ENCODE peak calls at places on chromosomes 6 and 20, in five cellular contexts. R is H9, U is heart left ventricle, V is left ventricle myocardium inferior, A is fibroblast of lung. M is an unnamed sample. For H3K9me3 and H3K4me1, the result is how much of the 10 kb centered on the place peaks cover.

GRCh38 chr6:13012977-13013680 is 296.6 kb downstream of the PHACTR1 start:
- DNase-seq in U (peak), R (peak), A (no peak), V (peak), M (peak)

GRCh38 chr6:11430036-11430435 is 107.5 kb upstream of the TMEM170B start:
- DNase-seq in V (no peak), U (no peak), R (no peak), A (no peak), M (no peak)

GRCh38 chr6:104908431-104909139 is 48.3 kb upstream of the LIN28B start:
- DNase-seq in U (no peak), A (no peak), R (no peak), V (no peak), M (no peak)

GRCh38 chr6:163095401-163095800 is 319.1 kb upstream of the QKI start:
- DNase-seq in U (no peak), A (no peak), R (no peak), V (no peak), M (no peak)

GRCh38 chr20:37337208-37337955 is 8.6 kb upstream of the SRC start:
- DNase-seq in U (no peak), R (peak), A (no peak), V (no peak), M (no peak)

GRCh38 chr20:38952153-38952552 is 10.0 kb upstream of the DHX35 start:
- DNase-seq in U (no peak), V (no peak), R (no peak), A (no peak), M (no peak)

GRCh38 chr6:56552212-56553130 is 90.2 kb downstream of the DST start:
- DNase-seq in V (no peak), A (no peak), R (no peak), U (no peak), M (no peak)

GRCh38 chr6:36793913-36794703 is 45.1 kb downstream of the CPNE5 start:
- DNase-seq in A (no peak), V (no peak), U (no peak), R (no peak), M (no peak)

GRCh38 chr6:100998111-100998510 is 117.0 kb upstream of the ASCC3 start:
- DNase-seq in A (no peak), U (no peak), V (no peak), R (no peak), M (no peak)

GRCh38 chr20:18638768-18639167 is 50.9 kb downstream of the DTD1 start:
- DNase-seq in V (no peak), A (no peak), R (no peak), U (no peak), M (no peak)

GRCh38 chr20:137668-138131 is 4.7 kb upstream of the DEFB126 start:
- DNase-seq in U (no peak), R (no peak), A (no peak), V (no peak), M (peak)

GRCh38 chr20:14055127-14055742 is 59.9 kb downstream of the MACROD2 start:
- DNase-seq in V (no peak), R (no peak), U (no peak), A (peak), M (peak)

GRCh38 chr6:143843689-143844405 is 709 bp downstream of the LTV1 start:
- DNase-seq in R (no peak), U (no peak), V (no peak), A (peak), M (peak)

GRCh38 chr6:77456531-77457248 is 6.6 kb downstream of the HTR1B start:
- DNase-seq in A (peak), V (no peak), R (peak), U (no peak), M (peak)

GRCh38 chr6:86529635-86530034 is 407.7 kb upstream of the HTR1E start:
- DNase-seq in R (no peak), V (no peak), U (no peak), A (no peak), M (no peak)
- H3K9me3 ChIP-seq in R (under half), V (under half), U (under half), A (under half), M (under half)

GRCh38 chr20:3798908-3799248 is 2.8 kb downstream of the CDC25B start:
- DNase-seq in R (no peak), V (no peak), U (no peak), A (no peak), M (no peak)
- H3K4me1 ChIP-seq in R (under half), V (under half), U (under half), A (under half), M (under half)

GRCh38 chr6:165082631-165083030 is 226.8 kb downstream of the C6orf118 start:
- DNase-seq in V (no peak), U (no peak), A (no peak), R (no peak), M (no peak)

GRCh38 chr6:165090206-165090605 is 219.2 kb downstream of the C6orf118 start:
- DNase-seq in U (no peak), A (no peak), R (no peak), V (no peak), M (peak)

GRCh38 chr6:165091121-165091785 is 218.2 kb downstream of the C6orf118 start:
- DNase-seq in U (no peak), V (no peak), R (no peak), A (no peak), M (peak)

GRCh38 chr6:165081944-165082532 is 227.4 kb downstream of the C6orf118 start:
- DNase-seq in V (no peak), R (no peak), U (no peak), A (no peak), M (no peak)

GRCh38 chr6:165086746-165087145 is 222.7 kb downstream of the C6orf118 start:
- DNase-seq in V (no peak), R (no peak), A (no peak), U (no peak), M (no peak)
- H3K9me3 ChIP-seq in V (under half), R (under half), A (under half), U (under half), M (under half)

GRCh38 chr20:59988141-59988540 is 29.9 kb downstream of the CDH26 start:
- DNase-seq in U (no peak), A (no peak), V (no peak), R (no peak), M (no peak)
- H3K4me1 ChIP-seq in U (under half), A (under half), V (under half), R (under half), M (under half)

GRCh38 chr6:170003027-170003426 is 251.6 kb downstream of the ERMARD start:
- DNase-seq in R (peak), A (no peak), V (no peak), U (peak), M (no peak)
- H3K9me3 ChIP-seq in R (under half), A (under half), V (under half), U (under half), M (under half)

M was measured in A673.